ENCODE peak calls at places on chromosomes 3 and 15, in six cellular contexts. U is stomach, H is HCT116, C is K562, J is GM12892, N is SK-N-SH. S is an unnamed sample.

GRCh38 chr15:77440378-77440999 is 19.8 kb downstream of the HMG20A start:
- DNase-seq in U (no peak), H (no peak), C (no peak), J (no peak), N (no peak), S (no peak)

GRCh38 chr3:58210761-58211477 is at the start of gene DNASE1L3:
- DNase-seq in U (no peak), H (no peak), C (no peak), J (no peak), N (no peak), S (no peak)

GRCh38 chr3:25412269-25412668 is 15.8 kb upstream of the RARB start:
- DNase-seq in U (no peak), H (no peak), C (no peak), J (no peak), N (no peak), S (no peak)

GRCh38 chr15:23072633-23073032 is 33.3 kb upstream of the TUBGCP5 start:
- DNase-seq in U (no peak), H (no peak), C (no peak), J (no peak), N (no peak), S (no peak)

GRCh38 chr15:72474466-72474911 is 359 bp downstream of the ARIH1 start:
- DNase-seq in U (no peak), H (no peak), C (no peak), J (no peak), N (no peak), S (no peak)

GRCh38 chr15:43239732-43240491 is 19.1 kb upstream of the EPB42 start:
- DNase-seq in U (no peak), H (no peak), C (peak), J (no peak), N (no peak), S (no peak)

GRCh38 chr3:31710123-31710841 is 177.6 kb downstream of the STT3B start:
- DNase-seq in U (peak), H (no peak), C (no peak), J (no peak), N (no peak), S (no peak)

GRCh38 chr15:90871097-90871715 is 2.8 kb downstream of the FURIN start:
- DNase-seq in U (no peak), H (no peak), C (peak), J (peak), N (peak), S (no peak)

GRCh38 chr3:20041197-20041780 is 1.0 kb downstream of the KAT2B start:
- DNase-seq in U (peak), H (no peak), C (peak), J (peak), N (peak), S (no peak)

GRCh38 chr3:110804856-110805255 is 266.8 kb upstream of the NECTIN3 start:
- DNase-seq in U (no peak), H (no peak), C (no peak), J (no peak), N (no peak), S (no peak)

GRCh38 chr3:192130534-192131132 is 596.7 kb downstream of the FGF12 start:
- DNase-seq in U (peak), H (peak), C (peak), J (no peak), N (peak), S (no peak)

GRCh38 chr3:97979610-97980009 is 7.4 kb upstream of the RIOX2 start:
- DNase-seq in U (no peak), H (no peak), C (no peak), J (no peak), N (peak), S (no peak)

GRCh38 chr15:79629687-79630086 is 197.6 kb downstream of the MINAR1 start:
- DNase-seq in U (no peak), H (no peak), C (no peak), J (no peak), N (no peak), S (peak)

GRCh38 chr15:48352474-48353072 is 21.3 kb downstream of the DUT start:
- DNase-seq in U (peak), H (peak), C (peak), J (no peak), N (peak), S (no peak)

GRCh38 chr3:139674585-139675260 is 3.0 kb downstream of the NMNAT3 start:
- DNase-seq in U (no peak), H (no peak), C (no peak), J (no peak), N (peak), S (no peak)

GRCh38 chr3:144821583-144821982 is 850.0 kb downstream of the DIPK2A start:
- DNase-seq in U (no peak), H (no peak), C (no peak), J (no peak), N (no peak), S (no peak)

GRCh38 chr3:151838574-151839312 is 24.8 kb downstream of the AADAC start:
- DNase-seq in U (peak), H (peak), C (peak), J (peak), N (peak), S (no peak)

GRCh38 chr15:65638107-65638506 is 16.4 kb downstream of the SLC24A1 start:
- DNase-seq in U (no peak), H (no peak), C (no peak), J (no peak), N (no peak), S (no peak)

GRCh38 chr3:146044046-146044445 is 116.9 kb downstream of the PLOD2 start:
- DNase-seq in U (no peak), H (no peak), C (no peak), J (no peak), N (no peak), S (no peak)

GRCh38 chr3:48898383-48899234 is at the start of gene SLC25A20:
- DNase-seq in U (peak), H (peak), C (peak), J (peak), N (peak), S (peak)

GRCh38 chr15:57427367-57427821 is 51.1 kb downstream of the CGNL1 start:
- DNase-seq in U (no peak), H (no peak), C (no peak), J (no peak), N (no peak), S (no peak)

GRCh38 chr3:110126065-110126464 is 788.7 kb upstream of the DPPA4 start:
- DNase-seq in U (no peak), H (no peak), C (no peak), J (no peak), N (no peak), S (no peak)

GRCh38 chr15:63322541-63322940 is 45.1 kb downstream of the APH1B start:
- DNase-seq in U (no peak), H (no peak), C (peak), J (no peak), N (peak), S (no peak)

GRCh38 chr15:43792761-43793493 is 807 bp downstream of the SERF2 start:
- DNase-seq in U (no peak), H (no peak), C (peak), J (peak), N (peak), S (no peak)

DNA sequence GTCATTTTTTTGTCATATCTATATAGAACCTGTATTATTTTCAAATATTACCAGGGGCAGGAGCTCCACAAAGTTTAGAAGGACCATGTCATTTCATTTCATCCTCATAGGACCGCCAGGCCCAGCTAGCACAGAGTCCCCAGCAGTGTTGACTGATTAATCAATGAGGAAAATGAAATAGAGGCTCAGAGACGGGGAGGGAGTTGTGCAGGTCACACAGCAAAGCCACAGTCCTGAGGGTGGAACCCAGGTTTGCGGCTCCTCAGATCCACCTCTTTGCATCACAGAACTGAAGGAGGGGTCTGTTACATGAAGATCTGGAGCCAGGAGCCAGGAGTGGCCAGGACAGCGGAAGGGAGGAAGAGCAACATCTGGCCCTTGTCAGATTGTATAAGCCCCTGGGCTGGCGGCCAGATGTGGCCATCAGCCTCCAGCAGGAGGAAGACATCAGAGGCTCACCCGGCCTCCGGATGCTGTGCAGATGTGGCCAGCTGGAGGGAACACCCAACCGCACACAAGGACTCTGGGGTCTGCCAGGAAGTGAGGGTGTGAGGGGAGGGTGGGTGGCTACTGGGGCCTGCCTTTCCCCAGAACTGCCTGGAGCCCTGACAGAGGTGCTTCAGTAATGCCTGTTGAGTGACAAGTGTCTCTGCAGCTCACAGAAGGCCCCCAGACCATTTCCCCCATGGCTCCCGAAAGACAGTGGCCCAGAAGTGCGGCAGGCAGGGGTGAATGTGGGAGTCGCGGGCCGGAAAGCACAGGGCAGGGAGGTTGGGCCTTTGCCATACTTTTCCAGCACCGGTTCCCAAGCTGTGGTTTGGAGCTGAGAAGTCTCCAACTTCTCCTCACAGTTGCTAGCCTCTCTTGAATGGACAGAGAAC is 21.2 kb downstream of the EFCC1 start:
- DNase-seq in U (peak), H (no peak), C (peak), J (no peak), N (peak), S (peak)
- TF ChIP-seq POLR2AphosphoS5 in U (peak), H (no peak), C (no peak), J (no peak), N (no peak), S (peak)

GRCh38 chr3:108013141-108014055 is 77.4 kb downstream of the CD47 start:
- DNase-seq in U (no peak), H (no peak), C (no peak), J (no peak), N (no peak), S (no peak)
- TF ChIP-seq POLR2AphosphoS5 in U (no peak), H (no peak), C (no peak), J (no peak), N (no peak), S (no peak)

DNA sequence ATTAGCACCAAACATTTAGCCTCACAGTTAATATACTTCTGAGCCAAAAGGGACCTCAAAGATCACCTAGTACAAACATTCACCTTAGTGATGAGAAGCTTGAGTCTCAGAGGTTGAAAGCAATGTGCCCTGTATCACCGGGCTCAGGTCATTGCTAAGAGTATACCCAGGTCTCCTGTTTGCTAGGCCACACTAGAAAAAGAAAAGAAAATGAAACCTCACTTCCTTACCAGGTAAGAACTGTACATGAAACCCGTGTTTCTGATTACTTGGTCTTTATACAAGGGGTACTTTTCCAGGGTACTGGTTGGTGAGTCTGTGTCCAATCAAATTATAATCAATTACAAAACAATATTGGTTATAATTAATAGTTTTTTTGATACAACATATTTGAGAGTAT is 192.4 kb downstream of the ADAMTS9 start:
- DNase-seq in U (no peak), H (no peak), C (no peak), J (no peak), N (no peak), S (no peak)
- TF ChIP-seq POLR2AphosphoS5 in U (no peak), H (no peak), C (no peak), J (no peak), N (no peak), S (no peak)

DNA sequence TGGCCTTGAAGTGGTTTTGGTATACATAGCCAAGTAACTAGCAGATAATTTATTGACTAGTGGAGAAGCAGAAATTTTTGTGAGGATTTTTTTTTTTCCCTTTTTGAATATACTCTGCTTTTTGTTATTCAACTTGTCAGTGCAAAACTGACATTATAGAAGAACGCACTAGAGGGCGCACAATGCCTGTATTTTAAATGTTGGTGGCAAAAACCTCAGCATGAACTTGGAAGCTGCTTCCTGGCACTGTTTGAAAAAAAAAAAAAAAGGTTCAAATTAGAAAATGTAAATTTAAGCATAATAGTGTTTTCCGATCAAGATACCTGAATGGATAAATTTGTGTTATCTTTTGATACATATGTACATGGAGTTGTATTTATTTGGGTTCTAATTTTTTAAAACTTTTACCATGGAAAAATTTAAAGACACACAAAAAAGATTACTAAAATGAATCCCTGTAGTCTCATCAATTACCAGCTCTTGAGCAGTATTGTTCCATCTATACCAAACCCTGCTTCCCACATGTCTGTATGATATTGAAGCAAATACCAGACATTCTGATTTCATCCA is 56.0 kb downstream of the SLC25A26 start:
- DNase-seq in U (peak), H (peak), C (peak), J (no peak), N (peak), S (no peak)
- TF ChIP-seq POLR2AphosphoS5 in U (no peak), H (no peak), C (no peak), J (no peak), N (no peak), S (no peak)

GRCh38 chr15:40322531-40323238 is 807 bp upstream of the INAFM2 start:
- DNase-seq in U (no peak), H (no peak), C (no peak), J (no peak), N (no peak), S (no peak)

GRCh38 chr15:40325188-40325587 is 1.7 kb downstream of the INAFM2 start:
- DNase-seq in U (no peak), H (no peak), C (no peak), J (no peak), N (no peak), S (no peak)

GRCh38 chr15:40323953-40324937 is 753 bp downstream of the INAFM2 start:
- DNase-seq in U (no peak), H (no peak), C (peak), J (no peak), N (peak), S (no peak)

GRCh38 chr15:40325700-40326099 is 2.2 kb downstream of the INAFM2 start:
- DNase-seq in U (no peak), H (no peak), C (no peak), J (no peak), N (no peak), S (no peak)

GRCh38 chr15:40323239-40323952 is at the start of gene INAFM2:
- DNase-seq in U (peak), H (peak), C (peak), J (peak), N (peak), S (peak)
- TF ChIP-seq POLR2AphosphoS5 in U (peak), H (no peak), C (no peak), J (no peak), N (no peak), S (peak)

GRCh38 chr3:15616053-15616452 is 14.5 kb downstream of the BTD start:
- DNase-seq in U (no peak), H (no peak), C (no peak), J (no peak), N (no peak), S (no peak)

GRCh38 chr3:15611018-15611417 is 9.5 kb downstream of the BTD start:
- DNase-seq in U (peak), H (no peak), C (no peak), J (no peak), N (no peak), S (no peak)

GRCh38 chr3:15612001-15612400 is 10.5 kb downstream of the BTD start:
- DNase-seq in U (no peak), H (no peak), C (no peak), J (no peak), N (no peak), S (no peak)

GRCh38 chr3:15610083-15610482 is 8.5 kb downstream of the BTD start:
- DNase-seq in U (peak), H (peak), C (no peak), J (no peak), N (no peak), S (no peak)

GRCh38 chr3:15614958-15615357 is 13.4 kb downstream of the BTD start:
- DNase-seq in U (no peak), H (no peak), C (no peak), J (no peak), N (no peak), S (no peak)
- TF ChIP-seq POLR2AphosphoS5 in U (no peak), H (no peak), C (no peak), J (no peak), N (no peak), S (no peak)

S was measured in esophagus muscularis mucosa.